ENCODE peak calls at places on chromosome X, in four cellular contexts. One of them, this sample, is unnamed.

GRCh38 chrX:14922437-14922836 is 49.2 kb downstream of the MOSPD2 start:
- DNase-seq in fibroblast of lung: peak; percentile 94
- DNase-seq in MM.1S: no peak
- DNase-seq in iPS DF 6.9: no peak
- DNase-seq in this sample: no peak

GRCh38 chrX:40152173-40152705 is 54.5 kb upstream of the BCOR start:
- DNase-seq in fibroblast of lung: no peak
- DNase-seq in MM.1S: no peak
- DNase-seq in iPS DF 6.9: no peak
- DNase-seq in this sample: no peak

GRCh38 chrX:11066812-11067211 is 44.3 kb upstream of the HCCS start:
- DNase-seq in fibroblast of lung: no peak
- DNase-seq in MM.1S: no peak
- DNase-seq in iPS DF 6.9: no peak
- DNase-seq in this sample: no peak

GRCh38 chrX:39725114-39725513 is 372.6 kb downstream of the BCOR start:
- DNase-seq in fibroblast of lung: no peak
- DNase-seq in MM.1S: no peak
- DNase-seq in iPS DF 6.9: no peak
- DNase-seq in this sample: no peak

GRCh38 chrX:120358687-120359086 is 3.2 kb upstream of the ATP1B4 start:
- DNase-seq in fibroblast of lung: peak; percentile 63
- DNase-seq in MM.1S: no peak
- DNase-seq in iPS DF 6.9: no peak
- DNase-seq in this sample: no peak

GRCh38 chrX:134013092-134013497 is 27.7 kb upstream of the GPC3 start:
- DNase-seq in fibroblast of lung: peak; percentile 6
- DNase-seq in MM.1S: no peak
- DNase-seq in iPS DF 6.9: no peak
- DNase-seq in this sample: no peak

GRCh38 chrX:8815460-8816065 is 14.4 kb upstream of the FAM9A start:
- DNase-seq in fibroblast of lung: peak; percentile 27
- DNase-seq in MM.1S: peak; percentile 27
- DNase-seq in iPS DF 6.9: peak; percentile 37
- DNase-seq in this sample: peak; percentile 36

GRCh38 chrX:129769467-129770154 is 10.1 kb upstream of the SASH3 start:
- DNase-seq in fibroblast of lung: peak; percentile 6
- DNase-seq in MM.1S: peak; percentile 98
- DNase-seq in iPS DF 6.9: no peak
- DNase-seq in this sample: no peak

GRCh38 chrX:53073115-53073581 is 9.0 kb upstream of the TSPYL2 start:
- DNase-seq in fibroblast of lung: no peak
- DNase-seq in MM.1S: no peak
- DNase-seq in iPS DF 6.9: no peak
- DNase-seq in this sample: no peak

GRCh38 chrX:124383367-124383766 is 37.0 kb downstream of the SH2D1A start:
- DNase-seq in fibroblast of lung: peak; percentile 0
- DNase-seq in MM.1S: no peak
- DNase-seq in iPS DF 6.9: no peak
- DNase-seq in this sample: no peak

GRCh38 chrX:40539214-40540142 is 41.3 kb upstream of the ATP6AP2 start:
- DNase-seq in fibroblast of lung: peak; percentile 60
- DNase-seq in MM.1S: peak; percentile 58
- DNase-seq in iPS DF 6.9: peak; percentile 16
- DNase-seq in this sample: no peak

GRCh38 chrX:11103751-11104150 is 7.4 kb upstream of the HCCS start:
- DNase-seq in fibroblast of lung: no peak
- DNase-seq in MM.1S: no peak
- DNase-seq in iPS DF 6.9: no peak
- DNase-seq in this sample: no peak

GRCh38 chrX:112941209-112941788 is 100.7 kb upstream of the AMOT start:
- DNase-seq in fibroblast of lung: no peak
- DNase-seq in MM.1S: peak; percentile 70
- DNase-seq in iPS DF 6.9: no peak
- DNase-seq in this sample: peak; percentile 2

GRCh38 chrX:13698432-13698831 is 9.5 kb downstream of the RAB9A start:
- DNase-seq in fibroblast of lung: no peak
- DNase-seq in MM.1S: no peak
- DNase-seq in iPS DF 6.9: no peak
- DNase-seq in this sample: no peak

GRCh38 chrX:13695601-13696115 is 6.7 kb downstream of the RAB9A start:
- DNase-seq in fibroblast of lung: no peak
- DNase-seq in MM.1S: no peak
- DNase-seq in iPS DF 6.9: no peak
- DNase-seq in this sample: no peak

GRCh38 chrX:13699183-13699826 is 10.4 kb downstream of the RAB9A start:
- DNase-seq in fibroblast of lung: peak; percentile 47
- DNase-seq in MM.1S: no peak
- DNase-seq in iPS DF 6.9: no peak
- DNase-seq in this sample: no peak

GRCh38 chrX:13697440-13697839 is 8.5 kb downstream of the RAB9A start:
- DNase-seq in fibroblast of lung: no peak
- DNase-seq in MM.1S: no peak
- DNase-seq in iPS DF 6.9: no peak
- DNase-seq in this sample: no peak

GRCh38 chrX:13697976-13698375 is 9.0 kb downstream of the RAB9A start:
- DNase-seq in fibroblast of lung: no peak
- DNase-seq in MM.1S: no peak
- DNase-seq in iPS DF 6.9: no peak
- DNase-seq in this sample: no peak
- H3K4me1 ChIP-seq in fibroblast of lung: no peaks in the 10 kb centered on the region
- H3K4me1 ChIP-seq in MM.1S: no peaks in the 10 kb centered on the region
- H3K4me1 ChIP-seq in iPS DF 6.9: no peaks in the 10 kb centered on the region
- H3K4me1 ChIP-seq in this sample: peaks cover 3% of the 10 kb centered on the region

GRCh38 chrX:154484255-154485149 is 1.9 kb downstream of the UBL4A start:
- DNase-seq in fibroblast of lung: no peak
- DNase-seq in MM.1S: no peak
- DNase-seq in iPS DF 6.9: no peak
- DNase-seq in this sample: no peak
- H3K4me1 ChIP-seq in fibroblast of lung: peaks cover 1% of the 10 kb centered on the region
- H3K4me1 ChIP-seq in MM.1S: peaks cover 4% of the 10 kb centered on the region
- H3K4me1 ChIP-seq in iPS DF 6.9: peaks cover 2% of the 10 kb centered on the region
- H3K4me1 ChIP-seq in this sample: peaks cover 24% of the 10 kb centered on the region

DNA sequence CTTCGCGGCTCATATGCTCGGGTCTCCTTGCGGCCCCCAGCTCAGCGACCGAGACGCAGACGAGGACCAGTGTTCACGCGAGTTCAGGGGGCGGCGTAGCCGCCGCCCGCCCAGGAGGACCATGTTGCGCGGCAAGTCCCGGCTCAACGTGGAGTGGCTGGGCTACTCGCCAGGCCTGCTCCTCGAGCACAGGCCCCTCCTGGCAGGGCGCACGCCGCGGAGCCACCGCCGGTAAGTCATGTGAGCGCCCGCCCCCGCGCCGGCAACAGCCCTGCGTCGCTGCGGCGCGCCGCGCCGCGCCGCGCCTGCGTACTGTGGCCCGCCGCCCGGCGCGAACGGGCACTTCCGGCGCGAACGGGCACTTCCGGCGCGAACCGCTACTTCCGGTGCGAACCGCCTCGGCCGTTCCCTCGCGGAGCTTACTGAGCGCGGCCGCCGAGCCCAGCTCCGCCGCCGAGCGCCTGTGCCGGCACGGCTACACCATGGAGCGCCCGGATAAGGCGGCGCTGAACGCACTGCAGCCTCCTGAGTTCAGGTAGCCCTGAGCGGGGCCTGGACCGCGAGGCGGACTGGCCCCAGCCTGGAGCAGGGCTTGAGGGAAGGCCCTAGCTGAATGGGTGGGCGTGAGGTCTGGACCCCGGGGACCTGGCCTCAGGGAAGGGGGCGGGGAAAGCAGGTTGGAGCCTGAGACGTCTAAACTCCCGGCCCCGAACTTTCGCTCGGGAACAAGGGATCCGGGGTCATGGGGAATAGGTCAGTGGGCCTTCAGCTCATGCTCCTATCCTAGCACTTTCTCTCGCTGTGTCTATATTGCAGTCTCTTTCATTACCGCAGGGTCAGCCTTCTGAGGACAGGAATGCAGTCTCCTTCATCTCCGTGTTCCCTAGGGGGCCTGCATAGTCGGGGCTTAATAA is at the start of gene VMA21:
- DNase-seq in fibroblast of lung: peak; percentile 87
- DNase-seq in MM.1S: peak; percentile 81
- DNase-seq in iPS DF 6.9: no peak
- DNase-seq in this sample: no peak
- H3K4me1 ChIP-seq in fibroblast of lung: peaks cover 3% of the 10 kb centered on the region
- H3K4me1 ChIP-seq in MM.1S: peaks cover 6% of the 10 kb centered on the region
- H3K4me1 ChIP-seq in iPS DF 6.9: no peaks in the 10 kb centered on the region
- H3K4me1 ChIP-seq in this sample: peaks cover 39% of the 10 kb centered on the region

DNA sequence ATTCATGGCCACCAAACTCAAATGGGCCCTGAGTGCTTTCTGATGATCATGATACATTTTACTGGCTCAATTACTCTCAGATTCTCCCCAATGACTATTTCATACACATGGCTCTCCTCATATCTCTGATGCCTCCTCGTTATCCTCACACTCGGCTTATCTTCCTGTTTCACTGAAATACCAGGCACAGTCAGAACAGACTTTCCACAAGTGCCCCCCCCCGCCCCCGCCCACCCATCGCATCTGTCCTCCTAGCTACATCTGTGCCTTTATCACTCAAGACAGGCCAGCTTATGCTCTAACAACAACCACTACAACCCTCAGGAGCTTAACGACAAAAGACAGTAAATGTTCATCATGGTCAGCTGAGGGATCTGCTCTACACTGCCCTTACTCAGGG is 610.6 kb upstream of the DIPK2B start:
- DNase-seq in fibroblast of lung: no peak
- DNase-seq in MM.1S: no peak
- DNase-seq in iPS DF 6.9: no peak
- DNase-seq in this sample: no peak
- H3K4me1 ChIP-seq in fibroblast of lung: peaks cover 11% of the 10 kb centered on the region
- H3K4me1 ChIP-seq in MM.1S: no peaks in the 10 kb centered on the region
- H3K4me1 ChIP-seq in iPS DF 6.9: peaks cover 1% of the 10 kb centered on the region
- H3K4me1 ChIP-seq in this sample: peaks cover 30% of the 10 kb centered on the region

GRCh38 chrX:13285693-13286092 is 34.2 kb downstream of the ATXN3L start:
- DNase-seq in fibroblast of lung: no peak
- DNase-seq in MM.1S: no peak
- DNase-seq in iPS DF 6.9: no peak
- DNase-seq in this sample: no peak
- H3K4me1 ChIP-seq in fibroblast of lung: peaks cover 6% of the 10 kb centered on the region
- H3K4me1 ChIP-seq in MM.1S: peaks cover 27% of the 10 kb centered on the region
- H3K4me1 ChIP-seq in iPS DF 6.9: no peaks in the 10 kb centered on the region
- H3K4me1 ChIP-seq in this sample: no peaks in the 10 kb centered on the region

DNA sequence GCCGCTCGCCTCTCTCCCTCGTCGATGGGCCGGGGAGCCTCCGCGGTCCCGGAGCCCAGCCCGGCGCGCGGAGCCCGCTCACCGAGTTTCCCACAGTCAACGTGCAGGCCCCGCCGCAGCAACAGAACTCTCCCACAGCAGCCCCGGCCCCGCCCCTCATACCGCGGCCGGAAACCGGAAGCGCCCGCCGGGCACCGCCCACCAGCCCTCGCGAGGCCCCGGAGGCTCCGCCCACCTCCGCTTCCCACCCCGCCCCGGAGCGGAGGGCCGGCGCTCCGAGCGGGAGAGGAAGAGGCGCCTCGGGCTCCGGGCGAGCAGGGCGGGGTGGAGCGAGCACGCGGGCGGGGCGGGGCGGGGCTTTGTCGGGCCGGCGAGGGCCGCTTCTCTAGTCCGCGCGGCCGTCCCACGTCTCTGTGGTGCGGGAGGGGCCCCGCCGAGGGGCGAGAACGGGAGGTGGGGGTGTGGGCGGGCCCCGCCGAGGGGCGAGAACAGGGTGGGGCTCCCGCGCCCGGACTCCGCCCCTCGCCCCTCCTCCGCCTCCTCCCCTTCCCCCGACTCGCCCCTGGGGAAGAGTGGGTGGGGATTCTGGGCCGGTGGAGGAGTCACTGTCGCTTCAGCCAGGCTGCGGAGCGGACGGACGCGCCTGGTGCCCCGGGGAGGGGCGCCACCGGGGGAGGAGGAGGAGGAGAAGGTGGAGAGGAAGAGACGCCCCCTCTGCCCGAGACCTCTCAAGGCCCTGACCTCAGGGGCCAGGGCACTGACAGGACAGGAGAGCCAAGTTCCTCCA is at the start of the genes ABCD1 and BCAP31:
- DNase-seq in fibroblast of lung: peak; percentile 77
- DNase-seq in MM.1S: peak; percentile 85
- DNase-seq in iPS DF 6.9: no peak
- DNase-seq in this sample: no peak
- H3K4me1 ChIP-seq in fibroblast of lung: peaks cover 10% of the 10 kb centered on the region
- H3K4me1 ChIP-seq in MM.1S: peaks cover 17% of the 10 kb centered on the region
- H3K4me1 ChIP-seq in iPS DF 6.9: peaks cover 4% of the 10 kb centered on the region
- H3K4me1 ChIP-seq in this sample: peaks cover 24% of the 10 kb centered on the region

This sample was measured in Panc1.